ENCODE peak calls at places on chromosome 10, in seven cellular contexts. One of them, this sample, is unnamed.

GRCh38 chr10:22682237-22683192 is 31.9 kb downstream of the PIP4K2A start:
- DNase-seq in NB4: peak
- DNase-seq in K562: peak
- DNase-seq in body of pancreas: no peak
- DNase-seq in A549: peak
- DNase-seq in H54: no peak
- DNase-seq in tibial nerve: no peak
- DNase-seq in this sample: peak

GRCh38 chr10:24825551-24825950 is 101.9 kb upstream of the ARHGAP21 start:
- DNase-seq in body of pancreas: no peak
- DNase-seq in NB4: no peak
- DNase-seq in tibial nerve: no peak
- DNase-seq in A549: no peak
- DNase-seq in H54: no peak
- DNase-seq in K562: no peak
- DNase-seq in this sample: no peak

GRCh38 chr10:10363217-10363616 is 654.5 kb upstream of the CELF2 start:
- DNase-seq in K562: no peak
- DNase-seq in H54: no peak
- DNase-seq in body of pancreas: no peak
- DNase-seq in tibial nerve: no peak
- DNase-seq in A549: no peak
- DNase-seq in NB4: no peak
- DNase-seq in this sample: no peak

GRCh38 chr10:95756796-95757657 is 1.1 kb downstream of the ENTPD1 start:
- DNase-seq in NB4: peak
- DNase-seq in A549: no peak
- DNase-seq in tibial nerve: no peak
- DNase-seq in body of pancreas: no peak
- DNase-seq in K562: no peak
- DNase-seq in H54: no peak
- DNase-seq in this sample: no peak

GRCh38 chr10:110200518-110200917 is 6.9 kb upstream of the MXI1 start:
- DNase-seq in H54: no peak
- DNase-seq in A549: no peak
- DNase-seq in body of pancreas: no peak
- DNase-seq in NB4: peak
- DNase-seq in K562: no peak
- DNase-seq in tibial nerve: no peak
- DNase-seq in this sample: no peak

GRCh38 chr10:69455009-69455763 is 3.9 kb downstream of the TSPAN15 start:
- DNase-seq in A549: no peak
- DNase-seq in tibial nerve: no peak
- DNase-seq in K562: no peak
- DNase-seq in body of pancreas: no peak
- DNase-seq in NB4: no peak
- DNase-seq in H54: no peak
- DNase-seq in this sample: no peak

GRCh38 chr10:31646519-31646918 is 282.1 kb downstream of the ARHGAP12 start:
- DNase-seq in H54: no peak
- DNase-seq in NB4: no peak
- DNase-seq in body of pancreas: no peak
- DNase-seq in tibial nerve: no peak
- DNase-seq in A549: no peak
- DNase-seq in K562: no peak
- DNase-seq in this sample: no peak

GRCh38 chr10:27285093-27285492 is 44.5 kb upstream of the ACBD5 start:
- DNase-seq in NB4: peak
- DNase-seq in K562: peak
- DNase-seq in tibial nerve: no peak
- DNase-seq in A549: peak
- DNase-seq in body of pancreas: peak
- DNase-seq in H54: no peak
- DNase-seq in this sample: no peak

GRCh38 chr10:69645296-69645665 is 15.2 kb downstream of the FAM241B start:
- DNase-seq in K562: no peak
- DNase-seq in tibial nerve: no peak
- DNase-seq in H54: no peak
- DNase-seq in body of pancreas: no peak
- DNase-seq in A549: no peak
- DNase-seq in NB4: no peak
- DNase-seq in this sample: no peak

GRCh38 chr10:60606343-60607080 is 171.8 kb upstream of the CDK1 start:
- DNase-seq in tibial nerve: no peak
- DNase-seq in NB4: peak
- DNase-seq in K562: no peak
- DNase-seq in H54: no peak
- DNase-seq in body of pancreas: no peak
- DNase-seq in A549: no peak
- DNase-seq in this sample: no peak

GRCh38 chr10:45000764-45001381 is at the start of gene ZNF22:
- DNase-seq in body of pancreas: peak
- DNase-seq in NB4: peak
- DNase-seq in A549: peak
- DNase-seq in tibial nerve: peak
- DNase-seq in K562: peak
- DNase-seq in H54: peak
- DNase-seq in this sample: peak

GRCh38 chr10:76649723-76650127 is 987.9 kb downstream of the KCNMA1 start:
- DNase-seq in A549: peak
- DNase-seq in H54: peak
- DNase-seq in body of pancreas: peak
- DNase-seq in NB4: no peak
- DNase-seq in K562: no peak
- DNase-seq in tibial nerve: peak
- DNase-seq in this sample: peak

GRCh38 chr10:81303656-81304055 is 571.3 kb upstream of the NRG3 start:
- DNase-seq in A549: no peak
- DNase-seq in NB4: no peak
- DNase-seq in K562: no peak
- DNase-seq in H54: no peak
- DNase-seq in tibial nerve: no peak
- DNase-seq in body of pancreas: no peak
- DNase-seq in this sample: no peak

GRCh38 chr10:69728335-69728861 is 73.3 kb upstream of the COL13A1 start:
- DNase-seq in body of pancreas: no peak
- DNase-seq in H54: peak
- DNase-seq in A549: peak
- DNase-seq in NB4: no peak
- DNase-seq in tibial nerve: no peak
- DNase-seq in K562: no peak
- DNase-seq in this sample: no peak

GRCh38 chr10:118629211-118629610 is 33.8 kb upstream of the PRLHR start:
- DNase-seq in tibial nerve: no peak
- DNase-seq in body of pancreas: no peak
- DNase-seq in K562: no peak
- DNase-seq in NB4: no peak
- DNase-seq in H54: no peak
- DNase-seq in A549: no peak
- DNase-seq in this sample: no peak

GRCh38 chr10:43377393-43377883 is 6.0 kb downstream of the FXYD4 start:
- DNase-seq in body of pancreas: no peak
- DNase-seq in NB4: no peak
- DNase-seq in H54: no peak
- DNase-seq in tibial nerve: no peak
- DNase-seq in A549: no peak
- DNase-seq in K562: no peak
- DNase-seq in this sample: no peak

GRCh38 chr10:97713828-97714400 is 384 bp downstream of the MARVELD1 start:
- DNase-seq in NB4: peak
- DNase-seq in body of pancreas: peak
- DNase-seq in K562: peak
- DNase-seq in tibial nerve: peak
- DNase-seq in H54: peak
- DNase-seq in A549: peak
- DNase-seq in this sample: peak
- TF ChIP-seq POLR2A in NB4: peak
- TF ChIP-seq POLR2A in body of pancreas: peak
- TF ChIP-seq POLR2A in K562: peak
- TF ChIP-seq POLR2A in tibial nerve: no peak
- TF ChIP-seq POLR2A in H54: peak
- TF ChIP-seq POLR2A in A549: peak
- TF ChIP-seq POLR2A in this sample: no peak

GRCh38 chr10:47396311-47396717 is 12.2 kb upstream of the ZNF488 start:
- DNase-seq in NB4: no peak
- DNase-seq in H54: no peak
- DNase-seq in tibial nerve: no peak
- DNase-seq in A549: no peak
- DNase-seq in body of pancreas: no peak
- DNase-seq in K562: no peak
- DNase-seq in this sample: no peak

GRCh38 chr10:47400251-47400650 is 16.2 kb upstream of the ZNF488 start:
- DNase-seq in NB4: no peak
- DNase-seq in tibial nerve: no peak
- DNase-seq in H54: no peak
- DNase-seq in K562: no peak
- DNase-seq in A549: no peak
- DNase-seq in body of pancreas: no peak
- DNase-seq in this sample: no peak

GRCh38 chr10:47401210-47401609 is 17.1 kb upstream of the ZNF488 start:
- DNase-seq in NB4: no peak
- DNase-seq in K562: no peak
- DNase-seq in H54: no peak
- DNase-seq in A549: no peak
- DNase-seq in body of pancreas: no peak
- DNase-seq in tibial nerve: no peak
- DNase-seq in this sample: no peak

GRCh38 chr10:47400786-47401185 is 16.7 kb upstream of the ZNF488 start:
- DNase-seq in H54: no peak
- DNase-seq in body of pancreas: no peak
- DNase-seq in A549: no peak
- DNase-seq in K562: no peak
- DNase-seq in NB4: no peak
- DNase-seq in tibial nerve: no peak
- DNase-seq in this sample: no peak

DNA sequence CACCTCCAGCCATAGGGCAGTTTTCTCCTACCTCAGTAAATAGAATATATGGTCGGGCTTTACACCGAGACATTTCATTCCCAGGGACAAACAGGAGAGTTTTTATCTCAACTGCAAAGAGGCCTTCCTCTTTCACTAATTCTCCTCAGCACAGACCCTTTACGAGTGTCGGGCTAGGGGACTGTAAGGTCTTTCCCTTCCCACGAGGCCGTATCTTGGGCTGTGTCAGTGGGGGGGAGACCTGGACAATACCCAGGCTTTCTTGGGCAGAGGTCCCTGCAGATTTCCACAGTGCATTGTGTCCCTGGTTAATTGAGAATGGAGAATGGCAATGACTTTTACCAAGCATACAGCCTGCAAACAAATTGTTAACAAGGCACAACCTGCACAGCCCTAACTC is 13.2 kb upstream of the ZNF488 start:
- DNase-seq in A549: no peak
- DNase-seq in H54: no peak
- DNase-seq in body of pancreas: no peak
- DNase-seq in tibial nerve: no peak
- DNase-seq in NB4: no peak
- DNase-seq in K562: no peak
- DNase-seq in this sample: no peak
- TF ChIP-seq POLR2A in A549: no peak
- TF ChIP-seq POLR2A in H54: no peak
- TF ChIP-seq POLR2A in body of pancreas: no peak
- TF ChIP-seq POLR2A in tibial nerve: no peak
- TF ChIP-seq POLR2A in NB4: no peak
- TF ChIP-seq POLR2A in K562: no peak
- TF ChIP-seq POLR2A in this sample: no peak

GRCh38 chr10:104323085-104323484 is 15.2 kb downstream of the ITPRIP start:
- DNase-seq in H54: no peak
- DNase-seq in NB4: peak
- DNase-seq in tibial nerve: peak
- DNase-seq in K562: no peak
- DNase-seq in A549: no peak
- DNase-seq in body of pancreas: no peak
- DNase-seq in this sample: no peak

GRCh38 chr10:104325436-104326430 is 12.5 kb downstream of the ITPRIP start:
- DNase-seq in body of pancreas: peak
- DNase-seq in tibial nerve: peak
- DNase-seq in H54: no peak
- DNase-seq in A549: no peak
- DNase-seq in NB4: peak
- DNase-seq in K562: no peak
- DNase-seq in this sample: no peak

GRCh38 chr10:104322416-104322782 is 15.9 kb downstream of the ITPRIP start:
- DNase-seq in H54: no peak
- DNase-seq in tibial nerve: peak
- DNase-seq in A549: no peak
- DNase-seq in K562: no peak
- DNase-seq in body of pancreas: no peak
- DNase-seq in NB4: peak
- DNase-seq in this sample: peak

GRCh38 chr10:104324931-104325330 is 13.3 kb downstream of the ITPRIP start:
- DNase-seq in H54: no peak
- DNase-seq in A549: no peak
- DNase-seq in body of pancreas: no peak
- DNase-seq in NB4: no peak
- DNase-seq in tibial nerve: peak
- DNase-seq in K562: no peak
- DNase-seq in this sample: no peak

DNA sequence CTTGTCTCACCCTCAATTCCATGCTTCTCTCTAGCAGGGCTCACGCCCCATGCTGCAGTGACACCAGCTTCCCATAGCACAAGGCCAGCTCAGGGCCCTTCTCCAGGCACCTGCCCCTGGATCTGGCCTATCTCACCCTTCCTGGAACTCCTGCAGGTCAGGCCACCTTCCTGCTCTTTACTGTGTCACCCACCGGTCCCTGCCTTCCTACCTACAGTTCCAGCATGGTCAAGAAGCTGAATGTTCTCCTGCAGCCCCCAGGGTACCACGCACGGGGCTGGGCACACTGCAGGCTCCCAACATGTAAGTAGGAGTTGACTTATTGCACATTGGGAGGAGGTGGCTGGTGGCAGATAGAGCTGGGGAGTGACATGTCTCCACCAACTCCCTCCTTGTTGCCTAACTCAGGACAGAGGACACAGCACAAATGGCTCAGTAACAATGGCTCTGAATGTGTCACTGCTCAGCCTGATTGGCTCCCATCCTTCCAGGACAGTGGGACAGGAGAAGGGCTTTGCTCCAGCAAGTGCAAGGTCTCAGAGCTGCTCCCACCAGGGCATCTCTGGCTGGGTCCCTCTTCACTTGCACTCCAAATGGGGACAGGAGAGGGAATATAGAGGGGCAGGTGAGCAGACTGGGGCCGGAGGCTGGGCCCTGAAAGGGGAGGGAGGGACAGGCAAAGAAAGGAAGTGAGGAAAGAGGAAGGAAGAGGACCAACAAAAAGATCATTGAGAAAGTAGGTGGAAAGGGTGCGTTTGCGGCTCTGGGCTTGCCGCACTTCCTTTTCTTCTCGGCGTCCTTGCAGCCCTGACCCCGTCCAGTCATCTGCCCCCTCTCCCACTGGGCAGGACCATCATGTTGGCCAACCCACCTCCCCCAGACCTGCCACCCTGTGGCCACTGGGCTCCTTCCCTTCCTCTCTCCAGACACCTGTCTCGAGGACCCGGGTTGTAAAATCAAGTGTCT is 14.3 kb downstream of the ITPRIP start:
- DNase-seq in H54: no peak
- DNase-seq in A549: no peak
- DNase-seq in body of pancreas: peak
- DNase-seq in K562: no peak
- DNase-seq in tibial nerve: peak
- DNase-seq in NB4: peak
- DNase-seq in this sample: no peak
- TF ChIP-seq POLR2A in H54: no peak
- TF ChIP-seq POLR2A in A549: no peak
- TF ChIP-seq POLR2A in body of pancreas: no peak
- TF ChIP-seq POLR2A in K562: no peak
- TF ChIP-seq POLR2A in tibial nerve: no peak
- TF ChIP-seq POLR2A in NB4: no peak
- TF ChIP-seq POLR2A in this sample: no peak

GRCh38 chr10:72254891-72255568 is 18.7 kb upstream of the DDIT4 start:
- DNase-seq in H54: peak
- DNase-seq in K562: peak
- DNase-seq in tibial nerve: peak
- DNase-seq in A549: peak
- DNase-seq in body of pancreas: peak
- DNase-seq in NB4: peak
- DNase-seq in this sample: peak
- TF ChIP-seq POLR2A in H54: no peak
- TF ChIP-seq POLR2A in K562: no peak
- TF ChIP-seq POLR2A in tibial nerve: peak
- TF ChIP-seq POLR2A in A549: peak
- TF ChIP-seq POLR2A in body of pancreas: no peak
- TF ChIP-seq POLR2A in NB4: peak
- TF ChIP-seq POLR2A in this sample: peak